ENCODE peak calls at places on chromosomes 16 and 17, in four cellular contexts. One of them, this sample, is unnamed.

GRCh38 chr17:79272666-79273219 is 198.1 kb downstream of the ENGASE start:
- DNase-seq in DMS 273 treated with DMSO at 0.1 percent for 48 hours: no peak
- DNase-seq in GM03348: no peak
- DNase-seq in activated CD8-positive, alpha-beta T cell treated with anti-CD3 and anti-CD28 coated beads, Interleukin-2, amount 10 ng/mL, durations not matched to agents 7 days and 5 days: no peak
- DNase-seq in this sample: no peak

GRCh38 chr17:66727634-66728570 is 107.0 kb upstream of the CACNG5 start:
- DNase-seq in DMS 273 treated with DMSO at 0.1 percent for 48 hours: peak
- DNase-seq in GM03348: peak
- DNase-seq in activated CD8-positive, alpha-beta T cell treated with anti-CD3 and anti-CD28 coated beads, Interleukin-2, amount 10 ng/mL, durations not matched to agents 7 days and 5 days: peak
- DNase-seq in this sample: peak

GRCh38 chr17:31394544-31394943 is 3.1 kb downstream of the RAB11FIP4 start:
- DNase-seq in DMS 273 treated with DMSO at 0.1 percent for 48 hours: no peak
- DNase-seq in GM03348: peak
- DNase-seq in activated CD8-positive, alpha-beta T cell treated with anti-CD3 and anti-CD28 coated beads, Interleukin-2, amount 10 ng/mL, durations not matched to agents 7 days and 5 days: peak
- DNase-seq in this sample: no peak

GRCh38 chr16:67431805-67432476 is 1.0 kb downstream of the HSD11B2 start:
- DNase-seq in DMS 273 treated with DMSO at 0.1 percent for 48 hours: no peak
- DNase-seq in GM03348: no peak
- DNase-seq in activated CD8-positive, alpha-beta T cell treated with anti-CD3 and anti-CD28 coated beads, Interleukin-2, amount 10 ng/mL, durations not matched to agents 7 days and 5 days: no peak
- DNase-seq in this sample: peak

GRCh38 chr16:69917739-69918138 is 33.4 kb upstream of the CLEC18A start:
- DNase-seq in DMS 273 treated with DMSO at 0.1 percent for 48 hours: no peak
- DNase-seq in GM03348: peak
- DNase-seq in activated CD8-positive, alpha-beta T cell treated with anti-CD3 and anti-CD28 coated beads, Interleukin-2, amount 10 ng/mL, durations not matched to agents 7 days and 5 days: no peak
- DNase-seq in this sample: no peak

GRCh38 chr17:65985571-65985970 is 206.4 kb downstream of the CEP112 start:
- DNase-seq in DMS 273 treated with DMSO at 0.1 percent for 48 hours: no peak
- DNase-seq in GM03348: no peak
- DNase-seq in activated CD8-positive, alpha-beta T cell treated with anti-CD3 and anti-CD28 coated beads, Interleukin-2, amount 10 ng/mL, durations not matched to agents 7 days and 5 days: no peak
- DNase-seq in this sample: no peak

GRCh38 chr16:13471036-13471435 is 448.9 kb upstream of the ERCC4 start:
- DNase-seq in DMS 273 treated with DMSO at 0.1 percent for 48 hours: no peak
- DNase-seq in GM03348: no peak
- DNase-seq in activated CD8-positive, alpha-beta T cell treated with anti-CD3 and anti-CD28 coated beads, Interleukin-2, amount 10 ng/mL, durations not matched to agents 7 days and 5 days: no peak
- DNase-seq in this sample: no peak

GRCh38 chr16:17433577-17433960 is 37.2 kb downstream of the XYLT1 start:
- DNase-seq in DMS 273 treated with DMSO at 0.1 percent for 48 hours: no peak
- DNase-seq in GM03348: no peak
- DNase-seq in activated CD8-positive, alpha-beta T cell treated with anti-CD3 and anti-CD28 coated beads, Interleukin-2, amount 10 ng/mL, durations not matched to agents 7 days and 5 days: no peak
- DNase-seq in this sample: no peak

GRCh38 chr16:48169896-48170295 is 14.1 kb upstream of the ABCC12 start:
- DNase-seq in DMS 273 treated with DMSO at 0.1 percent for 48 hours: no peak
- DNase-seq in GM03348: no peak
- DNase-seq in activated CD8-positive, alpha-beta T cell treated with anti-CD3 and anti-CD28 coated beads, Interleukin-2, amount 10 ng/mL, durations not matched to agents 7 days and 5 days: no peak
- DNase-seq in this sample: no peak

GRCh38 chr17:8126306-8127066 is 2.6 kb upstream of the HES7 start:
- DNase-seq in DMS 273 treated with DMSO at 0.1 percent for 48 hours: peak
- DNase-seq in GM03348: peak
- DNase-seq in activated CD8-positive, alpha-beta T cell treated with anti-CD3 and anti-CD28 coated beads, Interleukin-2, amount 10 ng/mL, durations not matched to agents 7 days and 5 days: peak
- DNase-seq in this sample: peak

GRCh38 chr17:75428775-75429469 is 23.4 kb upstream of the GRB2 start:
- DNase-seq in DMS 273 treated with DMSO at 0.1 percent for 48 hours: no peak
- DNase-seq in GM03348: peak
- DNase-seq in activated CD8-positive, alpha-beta T cell treated with anti-CD3 and anti-CD28 coated beads, Interleukin-2, amount 10 ng/mL, durations not matched to agents 7 days and 5 days: no peak
- DNase-seq in this sample: no peak

GRCh38 chr16:86632206-86632605 is 53.9 kb downstream of the FOXL1 start:
- DNase-seq in DMS 273 treated with DMSO at 0.1 percent for 48 hours: no peak
- DNase-seq in GM03348: no peak
- DNase-seq in activated CD8-positive, alpha-beta T cell treated with anti-CD3 and anti-CD28 coated beads, Interleukin-2, amount 10 ng/mL, durations not matched to agents 7 days and 5 days: no peak
- DNase-seq in this sample: no peak

GRCh38 chr16:57941016-57941656 is 29.8 kb downstream of the CNGB1 start:
- DNase-seq in DMS 273 treated with DMSO at 0.1 percent for 48 hours: peak
- DNase-seq in GM03348: no peak
- DNase-seq in activated CD8-positive, alpha-beta T cell treated with anti-CD3 and anti-CD28 coated beads, Interleukin-2, amount 10 ng/mL, durations not matched to agents 7 days and 5 days: no peak
- DNase-seq in this sample: peak

GRCh38 chr16:22029632-22030031 is 21.7 kb downstream of the MOSMO start:
- DNase-seq in DMS 273 treated with DMSO at 0.1 percent for 48 hours: no peak
- DNase-seq in GM03348: no peak
- DNase-seq in activated CD8-positive, alpha-beta T cell treated with anti-CD3 and anti-CD28 coated beads, Interleukin-2, amount 10 ng/mL, durations not matched to agents 7 days and 5 days: no peak
- DNase-seq in this sample: no peak

GRCh38 chr17:68782829-68783228 is 172.4 kb downstream of the ABCA8 start:
- DNase-seq in DMS 273 treated with DMSO at 0.1 percent for 48 hours: no peak
- DNase-seq in GM03348: peak
- DNase-seq in activated CD8-positive, alpha-beta T cell treated with anti-CD3 and anti-CD28 coated beads, Interleukin-2, amount 10 ng/mL, durations not matched to agents 7 days and 5 days: no peak
- DNase-seq in this sample: no peak

GRCh38 chr16:20308266-20308665 is 19.0 kb downstream of the GP2 start:
- DNase-seq in DMS 273 treated with DMSO at 0.1 percent for 48 hours: no peak
- DNase-seq in GM03348: no peak
- DNase-seq in activated CD8-positive, alpha-beta T cell treated with anti-CD3 and anti-CD28 coated beads, Interleukin-2, amount 10 ng/mL, durations not matched to agents 7 days and 5 days: no peak
- DNase-seq in this sample: no peak

GRCh38 chr16:87212026-87212425 is 105.2 kb downstream of the C16orf95 start:
- DNase-seq in DMS 273 treated with DMSO at 0.1 percent for 48 hours: no peak
- DNase-seq in GM03348: peak
- DNase-seq in activated CD8-positive, alpha-beta T cell treated with anti-CD3 and anti-CD28 coated beads, Interleukin-2, amount 10 ng/mL, durations not matched to agents 7 days and 5 days: no peak
- DNase-seq in this sample: no peak

GRCh38 chr17:21008516-21008915 is 34.3 kb downstream of the USP22 start:
- DNase-seq in DMS 273 treated with DMSO at 0.1 percent for 48 hours: no peak
- DNase-seq in GM03348: no peak
- DNase-seq in activated CD8-positive, alpha-beta T cell treated with anti-CD3 and anti-CD28 coated beads, Interleukin-2, amount 10 ng/mL, durations not matched to agents 7 days and 5 days: no peak
- DNase-seq in this sample: no peak